ENCODE peak calls at places on chromosomes 11 and 22, in six cellular contexts. U is NCI-H1436, V is HAP-1, R is NCI-H774, I is GM12878, Q is stromal cell of bone marrow. W is an unnamed sample.
A peak's percentile ranks its signal among the peaks of the same experiment; 100 is the strongest.

GRCh38 chr11:72655896-72656464 is 18.2 kb downstream of the PDE2A start:
- DNase-seq in R (no peak), V (no peak), Q (no peak), I (no peak), U (no peak), W (no peak)

GRCh38 chr11:82864268-82864667 is 36.0 kb downstream of the PRCP start:
- DNase-seq in V (peak; percentile 69), I (no peak), U (no peak), R (peak; percentile 67), Q (peak; percentile 66), W (no peak)

GRCh38 chr22:17576475-17576874 is 13.2 kb downstream of the SLC25A18 start:
- DNase-seq in R (no peak), I (no peak), U (no peak), Q (no peak), V (no peak), W (no peak)

GRCh38 chr22:40450651-40451050 is 80.3 kb downstream of the SGSM3 start:
- DNase-seq in U (no peak), V (no peak), I (no peak), R (no peak), Q (no peak), W (no peak)

GRCh38 chr11:79226136-79226535 is 214.7 kb downstream of the TENM4 start:
- DNase-seq in Q (no peak), V (no peak), R (no peak), U (no peak), I (no peak), W (no peak)

GRCh38 chr11:85634747-85635146 is 6.4 kb downstream of the TMEM126B start:
- DNase-seq in I (no peak), V (no peak), Q (no peak), U (no peak), R (no peak), W (no peak)

GRCh38 chr11:44760917-44761545 is 34.3 kb downstream of the TSPAN18 start:
- DNase-seq in V (peak; percentile 68), U (no peak), R (no peak), I (no peak), Q (peak; percentile 87), W (no peak)

GRCh38 chr11:114296190-114296978 is at the start of gene NNMT:
- DNase-seq in Q (peak; percentile 98), U (no peak), I (no peak), V (no peak), R (no peak), W (no peak)

GRCh38 chr11:61955031-61955415 is 4.9 kb downstream of the BEST1 start:
- DNase-seq in V (no peak), U (no peak), R (no peak), I (no peak), Q (peak; percentile 83), W (no peak)

GRCh38 chr11:14908214-14908880 is 16.3 kb upstream of the CYP2R1 start:
- DNase-seq in Q (no peak), V (peak; percentile 49), U (peak; percentile 64), R (peak; percentile 61), I (no peak), W (no peak)

GRCh38 chr11:69293087-69293486 is 868 bp upstream of the MYEOV start:
- DNase-seq in U (no peak), I (no peak), V (no peak), Q (no peak), R (no peak), W (no peak)

GRCh38 chr11:62715150-62716130 is 8.0 kb downstream of the GNG3 start:
- DNase-seq in V (no peak), R (no peak), Q (no peak), I (no peak), U (no peak), W (no peak)

GRCh38 chr11:18394928-18395734 is 768 bp downstream of the LDHA start:
- DNase-seq in Q (no peak), I (no peak), U (no peak), V (peak; percentile 51), R (no peak), W (no peak)

W was measured in iPS DF 19.7.